ENCODE peak calls at places on chromosomes 12 and 14, in four cellular contexts. One of them, this sample, is unnamed.

GRCh38 chr12:129676411-129676810 is 227.4 kb downstream of the TMEM132D start:
- DNase-seq in mucosa of descending colon: no peak
- DNase-seq in AG04450: no peak
- DNase-seq in K562: no peak
- DNase-seq in this sample: no peak

GRCh38 chr14:42927313-42927712 is 1320.6 kb downstream of the LRFN5 start:
- DNase-seq in mucosa of descending colon: no peak
- DNase-seq in AG04450: no peak
- DNase-seq in K562: no peak
- DNase-seq in this sample: no peak

GRCh38 chr12:5481645-5482044 is 49.7 kb downstream of the NTF3 start:
- DNase-seq in mucosa of descending colon: no peak
- DNase-seq in AG04450: no peak
- DNase-seq in K562: no peak
- DNase-seq in this sample: no peak

GRCh38 chr12:45208604-45209487 is 7.0 kb upstream of the ANO6 start:
- DNase-seq in mucosa of descending colon: no peak
- DNase-seq in AG04450: no peak
- DNase-seq in K562: no peak
- DNase-seq in this sample: no peak

GRCh38 chr12:39846304-39846703 is 226.7 kb upstream of the ABCD2 start:
- DNase-seq in mucosa of descending colon: no peak
- DNase-seq in AG04450: no peak
- DNase-seq in K562: no peak
- DNase-seq in this sample: no peak

GRCh38 chr12:23817345-23817744 is 132.1 kb downstream of the SOX5 start:
- DNase-seq in mucosa of descending colon: no peak
- DNase-seq in AG04450: no peak
- DNase-seq in K562: no peak
- DNase-seq in this sample: no peak

GRCh38 chr12:52847335-52848102 is 1.3 kb downstream of the KRT78 start:
- DNase-seq in mucosa of descending colon: no peak
- DNase-seq in AG04450: no peak
- DNase-seq in K562: peak; percentile 21
- DNase-seq in this sample: no peak

GRCh38 chr12:119208626-119209061 is 29.9 kb downstream of the HSPB8 start:
- DNase-seq in mucosa of descending colon: peak; percentile 39
- DNase-seq in AG04450: no peak
- DNase-seq in K562: no peak
- DNase-seq in this sample: no peak

GRCh38 chr14:30608533-30609006 is 13.5 kb upstream of the SCFD1 start:
- DNase-seq in mucosa of descending colon: no peak
- DNase-seq in AG04450: no peak
- DNase-seq in K562: no peak
- DNase-seq in this sample: no peak

GRCh38 chr12:12560587-12561304 is 1.9 kb downstream of the DUSP16 start:
- DNase-seq in mucosa of descending colon: peak; percentile 46
- DNase-seq in AG04450: no peak
- DNase-seq in K562: no peak
- DNase-seq in this sample: peak; percentile 66

GRCh38 chr12:65525501-65526141 is 247.1 kb downstream of the MSRB3 start:
- DNase-seq in mucosa of descending colon: no peak
- DNase-seq in AG04450: no peak
- DNase-seq in K562: no peak
- DNase-seq in this sample: no peak

GRCh38 chr12:14554281-14555008 is 13.2 kb downstream of the PLBD1 start:
- DNase-seq in mucosa of descending colon: peak; percentile 90
- DNase-seq in AG04450: no peak
- DNase-seq in K562: no peak
- DNase-seq in this sample: no peak

GRCh38 chr12:110699591-110700445 is 10.9 kb upstream of the HVCN1 start:
- DNase-seq in mucosa of descending colon: no peak
- DNase-seq in AG04450: no peak
- DNase-seq in K562: peak; percentile 58
- DNase-seq in this sample: no peak

GRCh38 chr14:81353691-81354323 is 46.3 kb downstream of the STON2 start:
- DNase-seq in mucosa of descending colon: no peak
- DNase-seq in AG04450: no peak
- DNase-seq in K562: no peak
- DNase-seq in this sample: no peak

GRCh38 chr12:124507188-124508109 is 60.0 kb downstream of the NCOR2 start:
- DNase-seq in mucosa of descending colon: no peak
- DNase-seq in AG04450: no peak
- DNase-seq in K562: no peak
- DNase-seq in this sample: no peak

GRCh38 chr12:13024151-13024946 is 19.8 kb upstream of the FAM234B start:
- DNase-seq in mucosa of descending colon: no peak
- DNase-seq in AG04450: no peak
- DNase-seq in K562: peak; percentile 14
- DNase-seq in this sample: peak; percentile 29

GRCh38 chr12:124365726-124366430 is 71.0 kb downstream of the RFLNA start:
- DNase-seq in mucosa of descending colon: no peak
- DNase-seq in AG04450: no peak
- DNase-seq in K562: no peak
- DNase-seq in this sample: no peak

GRCh38 chr12:109495012-109495411 is 17.6 kb downstream of the UBE3B start:
- DNase-seq in mucosa of descending colon: no peak
- DNase-seq in AG04450: no peak
- DNase-seq in K562: no peak
- DNase-seq in this sample: no peak

GRCh38 chr12:2108975-2109671 is 56.3 kb downstream of the CACNA1C start:
- DNase-seq in mucosa of descending colon: no peak
- DNase-seq in AG04450: no peak
- DNase-seq in K562: no peak
- DNase-seq in this sample: no peak

GRCh38 chr14:96748371-96748770 is 48.8 kb upstream of the VRK1 start:
- DNase-seq in mucosa of descending colon: peak; percentile 33
- DNase-seq in AG04450: no peak
- DNase-seq in K562: no peak
- DNase-seq in this sample: peak; percentile 66

GRCh38 chr14:60803871-60804270 is 69.3 kb downstream of the MNAT1 start:
- DNase-seq in mucosa of descending colon: no peak
- DNase-seq in AG04450: no peak
- DNase-seq in K562: no peak
- DNase-seq in this sample: peak; percentile 60

GRCh38 chr12:48118491-48118890 is 673 bp upstream of the PFKM start:
- DNase-seq in mucosa of descending colon: no peak
- DNase-seq in AG04450: no peak
- DNase-seq in K562: peak; percentile 37
- DNase-seq in this sample: peak; percentile 39

GRCh38 chr14:22614240-22614799 is 16.2 kb downstream of the ABHD4 start:
- DNase-seq in mucosa of descending colon: no peak
- DNase-seq in AG04450: peak; percentile 84
- DNase-seq in K562: no peak
- DNase-seq in this sample: peak; percentile 76

GRCh38 chr14:21556378-21557083 is 23.3 kb downstream of the OR10G3 start:
- DNase-seq in mucosa of descending colon: no peak
- DNase-seq in AG04450: no peak
- DNase-seq in K562: no peak
- DNase-seq in this sample: peak; percentile 16

GRCh38 chr14:21999400-21999799 is 325.8 kb upstream of the OR4E1 start:
- DNase-seq in mucosa of descending colon: no peak
- DNase-seq in AG04450: no peak
- DNase-seq in K562: no peak
- DNase-seq in this sample: no peak

GRCh38 chr14:89650077-89650978 is 233.3 kb upstream of the FOXN3 start:
- DNase-seq in mucosa of descending colon: no peak
- DNase-seq in AG04450: no peak
- DNase-seq in K562: no peak
- DNase-seq in this sample: no peak

GRCh38 chr12:15214851-15215601 is 6.2 kb downstream of the RERG start:
- DNase-seq in mucosa of descending colon: no peak
- DNase-seq in AG04450: no peak
- DNase-seq in K562: no peak
- DNase-seq in this sample: no peak

GRCh38 chr12:124395986-124396385 is 101.1 kb downstream of the RFLNA start:
- DNase-seq in mucosa of descending colon: no peak
- DNase-seq in AG04450: no peak
- DNase-seq in K562: no peak
- DNase-seq in this sample: no peak

GRCh38 chr14:61147898-61148549 is 133.1 kb downstream of the TMEM30B start:
- DNase-seq in mucosa of descending colon: no peak
- DNase-seq in AG04450: peak; percentile 98
- DNase-seq in K562: no peak
- DNase-seq in this sample: no peak

GRCh38 chr12:62654558-62655241 is 188.1 kb downstream of the MON2 start:
- DNase-seq in mucosa of descending colon: no peak
- DNase-seq in AG04450: no peak
- DNase-seq in K562: no peak
- DNase-seq in this sample: no peak

GRCh38 chr12:71626768-71627167 is 36.9 kb downstream of the ZFC3H1 start:
- DNase-seq in mucosa of descending colon: no peak
- DNase-seq in AG04450: no peak
- DNase-seq in K562: no peak
- DNase-seq in this sample: peak; percentile 92

GRCh38 chr14:59097681-59098080 is 90.8 kb upstream of the DAAM1 start:
- DNase-seq in mucosa of descending colon: no peak
- DNase-seq in AG04450: no peak
- DNase-seq in K562: no peak
- DNase-seq in this sample: no peak

GRCh38 chr12:75704664-75705063 is 193.3 kb upstream of the KRR1 start:
- DNase-seq in mucosa of descending colon: no peak
- DNase-seq in AG04450: no peak
- DNase-seq in K562: no peak
- DNase-seq in this sample: no peak

GRCh38 chr12:19575307-19576243 is 136.3 kb downstream of the AEBP2 start:
- DNase-seq in mucosa of descending colon: no peak
- DNase-seq in AG04450: no peak
- DNase-seq in K562: no peak
- DNase-seq in this sample: peak; percentile 59

GRCh38 chr12:22377731-22378496 is 43.4 kb upstream of the ST8SIA1 start:
- DNase-seq in mucosa of descending colon: no peak
- DNase-seq in AG04450: no peak
- DNase-seq in K562: no peak
- DNase-seq in this sample: no peak

GRCh38 chr14:54722791-54723432 is 156.0 kb downstream of the SAMD4A start:
- DNase-seq in mucosa of descending colon: no peak
- DNase-seq in AG04450: no peak
- DNase-seq in K562: peak; percentile 17
- DNase-seq in this sample: peak; percentile 50

GRCh38 chr12:22518998-22519397 is 25.3 kb downstream of the C2CD5 start:
- DNase-seq in mucosa of descending colon: no peak
- DNase-seq in AG04450: no peak
- DNase-seq in K562: no peak
- DNase-seq in this sample: no peak

DNA sequence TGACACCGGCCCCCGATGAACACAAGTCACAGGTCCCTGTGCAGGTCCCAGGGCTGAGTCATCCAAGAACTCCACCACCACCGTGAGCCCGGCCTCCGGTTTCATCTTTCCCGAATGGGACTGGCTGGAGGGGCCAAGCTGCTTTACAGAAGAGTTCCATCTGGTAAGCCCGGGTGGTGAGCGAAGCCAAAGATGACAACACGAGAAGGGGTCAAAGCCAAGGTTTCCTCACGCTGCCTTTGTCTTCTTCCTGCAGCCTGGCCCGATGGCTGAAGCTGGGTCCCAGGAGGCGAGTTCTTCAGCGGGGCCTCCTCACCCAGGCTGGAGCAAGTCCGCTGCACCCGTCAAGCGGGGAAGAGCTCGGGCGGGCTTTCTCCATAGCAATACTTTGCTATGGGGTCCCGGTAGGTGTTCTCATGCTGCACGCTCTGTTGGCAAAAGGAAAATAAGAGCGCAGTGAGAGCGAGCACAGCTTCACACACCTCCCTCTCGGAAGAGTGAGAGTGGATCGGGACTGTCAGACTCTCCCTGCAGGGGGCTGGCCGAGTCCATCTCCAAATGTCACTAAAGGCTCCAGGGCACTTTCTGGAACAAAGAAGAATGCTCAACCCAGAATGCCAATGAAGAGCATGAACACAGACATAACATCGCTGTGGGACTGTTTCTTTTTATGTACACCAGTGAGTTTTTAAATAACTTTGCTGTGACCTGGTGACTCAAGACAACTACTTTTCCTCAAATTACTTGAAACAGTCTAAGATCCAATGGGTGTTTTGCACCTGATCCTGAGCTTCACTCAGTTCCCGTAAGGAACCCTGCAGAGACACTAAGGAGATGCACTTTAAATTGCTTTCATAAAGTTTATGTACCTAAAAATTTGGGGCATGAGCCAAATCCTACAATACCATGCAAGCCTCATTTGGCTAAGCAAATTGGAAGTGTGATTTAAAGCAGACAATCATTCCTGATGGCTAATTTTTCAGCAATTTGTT is 20.1 kb downstream of the SPRING1 start:
- DNase-seq in mucosa of descending colon: no peak
- DNase-seq in AG04450: no peak
- DNase-seq in K562: no peak
- DNase-seq in this sample: no peak
- H3K4me3 ChIP-seq in mucosa of descending colon: no peak overlapping the region
- H3K4me3 ChIP-seq in AG04450: no peak overlapping the region
- H3K4me3 ChIP-seq in K562: no peak overlapping the region
- H3K4me3 ChIP-seq in this sample: no peak overlapping the region

GRCh38 chr12:79686171-79686570 is 4.6 kb downstream of the PAWR start:
- DNase-seq in mucosa of descending colon: no peak
- DNase-seq in AG04450: no peak
- DNase-seq in K562: no peak
- DNase-seq in this sample: no peak
- H3K4me3 ChIP-seq in mucosa of descending colon: no peak overlapping the region
- H3K4me3 ChIP-seq in AG04450: no peak overlapping the region
- H3K4me3 ChIP-seq in K562: no peak overlapping the region
- H3K4me3 ChIP-seq in this sample: no peak overlapping the region

GRCh38 chr14:100537701-100538565 is 49.3 kb downstream of the BEGAIN start:
- DNase-seq in mucosa of descending colon: peak; percentile 26
- DNase-seq in AG04450: no peak
- DNase-seq in K562: no peak
- DNase-seq in this sample: no peak
- H3K4me3 ChIP-seq in mucosa of descending colon: no peak overlapping the region
- H3K4me3 ChIP-seq in AG04450: no peak overlapping the region
- H3K4me3 ChIP-seq in K562: no peak overlapping the region
- H3K4me3 ChIP-seq in this sample: no peak overlapping the region

DNA sequence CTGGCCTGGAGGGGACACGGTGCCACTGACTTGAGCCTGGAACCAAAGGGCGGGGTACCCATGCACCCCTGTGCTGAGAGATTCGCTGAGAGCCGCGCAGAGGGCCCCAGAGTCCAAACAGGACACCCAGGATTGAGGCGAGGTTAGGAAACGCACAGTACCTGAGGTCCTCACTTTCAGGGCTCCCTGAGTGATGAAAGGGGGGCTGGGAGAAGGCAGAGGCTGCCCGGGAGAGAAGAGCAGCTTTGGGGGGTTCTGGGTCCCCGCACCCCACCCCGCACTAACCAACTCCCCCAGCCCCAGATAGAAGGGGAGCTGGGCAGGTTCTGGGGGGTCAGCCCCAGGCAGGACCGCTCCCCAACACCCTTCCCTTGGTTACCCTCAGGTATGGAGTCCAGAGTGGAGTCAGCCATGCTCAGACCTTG is 14.5 kb upstream of the ANKRD9 start:
- DNase-seq in mucosa of descending colon: no peak
- DNase-seq in AG04450: no peak
- DNase-seq in K562: no peak
- DNase-seq in this sample: no peak
- H3K4me3 ChIP-seq in mucosa of descending colon: no peak overlapping the region
- H3K4me3 ChIP-seq in AG04450: peak overlapping the region; percentile 5
- H3K4me3 ChIP-seq in K562: no peak overlapping the region
- H3K4me3 ChIP-seq in this sample: peak overlapping the region; percentile 10